ENCODE peak calls at places on chromosomes 1 and 21, in six cellular contexts. One of them, this sample, is unnamed.

GRCh38 chr1:206464456-206464964 is 5.8 kb upstream of the IKBKE start:
- DNase-seq in astrocyte of the spinal cord: peak
- DNase-seq in dorsolateral prefrontal cortex: no peak
- DNase-seq in neural progenitor cell: no peak
- DNase-seq in CD8-positive, alpha-beta T cell: no peak
- DNase-seq in AG09309: peak
- DNase-seq in this sample: peak

GRCh38 chr1:155184835-155185782 is 11.5 kb downstream of the TRIM46 start:
- DNase-seq in astrocyte of the spinal cord: no peak
- DNase-seq in dorsolateral prefrontal cortex: no peak
- DNase-seq in neural progenitor cell: no peak
- DNase-seq in CD8-positive, alpha-beta T cell: no peak
- DNase-seq in AG09309: no peak
- DNase-seq in this sample: no peak

GRCh38 chr21:38669186-38669585 is 136.5 kb upstream of the ETS2 start:
- DNase-seq in astrocyte of the spinal cord: peak
- DNase-seq in dorsolateral prefrontal cortex: no peak
- DNase-seq in neural progenitor cell: peak
- DNase-seq in CD8-positive, alpha-beta T cell: no peak
- DNase-seq in AG09309: no peak
- DNase-seq in this sample: peak

GRCh38 chr1:119771016-119771415 is 2.3 kb upstream of the HMGCS2 start:
- DNase-seq in astrocyte of the spinal cord: peak
- DNase-seq in dorsolateral prefrontal cortex: no peak
- DNase-seq in neural progenitor cell: peak
- DNase-seq in CD8-positive, alpha-beta T cell: no peak
- DNase-seq in AG09309: no peak
- DNase-seq in this sample: peak

GRCh38 chr21:44456915-44457736 is 1.8 kb downstream of the LRRC3 start:
- DNase-seq in astrocyte of the spinal cord: no peak
- DNase-seq in dorsolateral prefrontal cortex: no peak
- DNase-seq in neural progenitor cell: no peak
- DNase-seq in CD8-positive, alpha-beta T cell: no peak
- DNase-seq in AG09309: no peak
- DNase-seq in this sample: no peak

GRCh38 chr1:108527135-108527534 is 32.8 kb upstream of the EEIG2 start:
- DNase-seq in astrocyte of the spinal cord: no peak
- DNase-seq in dorsolateral prefrontal cortex: no peak
- DNase-seq in neural progenitor cell: no peak
- DNase-seq in CD8-positive, alpha-beta T cell: no peak
- DNase-seq in AG09309: no peak
- DNase-seq in this sample: no peak

GRCh38 chr1:109763646-109764415 is at the start of gene EPS8L3:
- DNase-seq in astrocyte of the spinal cord: no peak
- DNase-seq in dorsolateral prefrontal cortex: peak
- DNase-seq in neural progenitor cell: no peak
- DNase-seq in CD8-positive, alpha-beta T cell: no peak
- DNase-seq in AG09309: no peak
- DNase-seq in this sample: no peak

GRCh38 chr1:93219443-93219842 is 38.9 kb downstream of the CCDC18 start:
- DNase-seq in astrocyte of the spinal cord: peak
- DNase-seq in dorsolateral prefrontal cortex: no peak
- DNase-seq in neural progenitor cell: no peak
- DNase-seq in CD8-positive, alpha-beta T cell: no peak
- DNase-seq in AG09309: no peak
- DNase-seq in this sample: no peak

GRCh38 chr1:181208076-181208475 is 119.6 kb downstream of the IER5 start:
- DNase-seq in astrocyte of the spinal cord: no peak
- DNase-seq in dorsolateral prefrontal cortex: no peak
- DNase-seq in neural progenitor cell: no peak
- DNase-seq in CD8-positive, alpha-beta T cell: no peak
- DNase-seq in AG09309: no peak
- DNase-seq in this sample: no peak

GRCh38 chr1:25774206-25774804 is 25.7 kb upstream of the SELENON start:
- DNase-seq in astrocyte of the spinal cord: no peak
- DNase-seq in dorsolateral prefrontal cortex: no peak
- DNase-seq in neural progenitor cell: no peak
- DNase-seq in CD8-positive, alpha-beta T cell: no peak
- DNase-seq in AG09309: no peak
- DNase-seq in this sample: no peak

GRCh38 chr1:205497351-205497750 is 7.1 kb upstream of the CDK18 start:
- DNase-seq in astrocyte of the spinal cord: no peak
- DNase-seq in dorsolateral prefrontal cortex: no peak
- DNase-seq in neural progenitor cell: no peak
- DNase-seq in CD8-positive, alpha-beta T cell: no peak
- DNase-seq in AG09309: no peak
- DNase-seq in this sample: no peak

GRCh38 chr21:45155910-45156309 is 81.5 kb downstream of the ADARB1 start:
- DNase-seq in astrocyte of the spinal cord: no peak
- DNase-seq in dorsolateral prefrontal cortex: no peak
- DNase-seq in neural progenitor cell: no peak
- DNase-seq in CD8-positive, alpha-beta T cell: no peak
- DNase-seq in AG09309: no peak
- DNase-seq in this sample: no peak

GRCh38 chr1:169202836-169203235 is 96.3 kb downstream of the ATP1B1 start:
- DNase-seq in astrocyte of the spinal cord: no peak
- DNase-seq in dorsolateral prefrontal cortex: no peak
- DNase-seq in neural progenitor cell: no peak
- DNase-seq in CD8-positive, alpha-beta T cell: no peak
- DNase-seq in AG09309: no peak
- DNase-seq in this sample: no peak

GRCh38 chr1:149962039-149962647 is 25.5 kb upstream of the MTMR11 start:
- DNase-seq in astrocyte of the spinal cord: peak
- DNase-seq in dorsolateral prefrontal cortex: peak
- DNase-seq in neural progenitor cell: peak
- DNase-seq in CD8-positive, alpha-beta T cell: no peak
- DNase-seq in AG09309: peak
- DNase-seq in this sample: peak

GRCh38 chr1:230717251-230717650 is 3.3 kb upstream of the AGT start:
- DNase-seq in astrocyte of the spinal cord: no peak
- DNase-seq in dorsolateral prefrontal cortex: no peak
- DNase-seq in neural progenitor cell: no peak
- DNase-seq in CD8-positive, alpha-beta T cell: no peak
- DNase-seq in AG09309: no peak
- DNase-seq in this sample: no peak

GRCh38 chr1:209526137-209526536 is 57.4 kb upstream of the CAMK1G start:
- DNase-seq in astrocyte of the spinal cord: no peak
- DNase-seq in dorsolateral prefrontal cortex: no peak
- DNase-seq in neural progenitor cell: no peak
- DNase-seq in CD8-positive, alpha-beta T cell: no peak
- DNase-seq in AG09309: no peak
- DNase-seq in this sample: no peak

GRCh38 chr1:112706505-112707216 is at the start of gene RHOC:
- DNase-seq in astrocyte of the spinal cord: peak
- DNase-seq in dorsolateral prefrontal cortex: no peak
- DNase-seq in neural progenitor cell: peak
- DNase-seq in CD8-positive, alpha-beta T cell: no peak
- DNase-seq in AG09309: no peak
- DNase-seq in this sample: peak

GRCh38 chr1:6805004-6805416 is 19.8 kb downstream of the CAMTA1 start:
- DNase-seq in astrocyte of the spinal cord: no peak
- DNase-seq in dorsolateral prefrontal cortex: no peak
- DNase-seq in neural progenitor cell: no peak
- DNase-seq in CD8-positive, alpha-beta T cell: no peak
- DNase-seq in AG09309: no peak
- DNase-seq in this sample: peak

GRCh38 chr1:163054056-163054706 is 15.0 kb upstream of the RGS4 start:
- DNase-seq in astrocyte of the spinal cord: no peak
- DNase-seq in dorsolateral prefrontal cortex: no peak
- DNase-seq in neural progenitor cell: peak
- DNase-seq in CD8-positive, alpha-beta T cell: no peak
- DNase-seq in AG09309: no peak
- DNase-seq in this sample: no peak

GRCh38 chr1:89259283-89259971 is 13.2 kb downstream of the GBP5 start:
- DNase-seq in astrocyte of the spinal cord: no peak
- DNase-seq in dorsolateral prefrontal cortex: no peak
- DNase-seq in neural progenitor cell: no peak
- DNase-seq in CD8-positive, alpha-beta T cell: peak
- DNase-seq in AG09309: no peak
- DNase-seq in this sample: no peak

GRCh38 chr1:6899141-6899540 is 113.9 kb downstream of the CAMTA1 start:
- DNase-seq in astrocyte of the spinal cord: no peak
- DNase-seq in dorsolateral prefrontal cortex: no peak
- DNase-seq in neural progenitor cell: no peak
- DNase-seq in CD8-positive, alpha-beta T cell: no peak
- DNase-seq in AG09309: no peak
- DNase-seq in this sample: peak

GRCh38 chr1:159076753-159077656 is at the start of gene AIM2:
- DNase-seq in astrocyte of the spinal cord: no peak
- DNase-seq in dorsolateral prefrontal cortex: no peak
- DNase-seq in neural progenitor cell: no peak
- DNase-seq in CD8-positive, alpha-beta T cell: peak
- DNase-seq in AG09309: peak
- DNase-seq in this sample: peak

GRCh38 chr1:34358636-34359035 is 181.9 kb downstream of the C1orf94 start:
- DNase-seq in astrocyte of the spinal cord: no peak
- DNase-seq in dorsolateral prefrontal cortex: no peak
- DNase-seq in neural progenitor cell: no peak
- DNase-seq in CD8-positive, alpha-beta T cell: no peak
- DNase-seq in AG09309: no peak
- DNase-seq in this sample: no peak

GRCh38 chr1:8097077-8097799 is 71.1 kb upstream of the ERRFI1 start:
- DNase-seq in astrocyte of the spinal cord: peak
- DNase-seq in dorsolateral prefrontal cortex: no peak
- DNase-seq in neural progenitor cell: no peak
- DNase-seq in CD8-positive, alpha-beta T cell: no peak
- DNase-seq in AG09309: peak
- DNase-seq in this sample: peak

GRCh38 chr1:24179251-24179895 is 7.7 kb downstream of the IFNLR1 start:
- DNase-seq in astrocyte of the spinal cord: no peak
- DNase-seq in dorsolateral prefrontal cortex: no peak
- DNase-seq in neural progenitor cell: no peak
- DNase-seq in CD8-positive, alpha-beta T cell: no peak
- DNase-seq in AG09309: no peak
- DNase-seq in this sample: no peak

GRCh38 chr1:66562561-66562960 is 28.6 kb downstream of the SGIP1 start:
- DNase-seq in astrocyte of the spinal cord: no peak
- DNase-seq in dorsolateral prefrontal cortex: no peak
- DNase-seq in neural progenitor cell: no peak
- DNase-seq in CD8-positive, alpha-beta T cell: no peak
- DNase-seq in AG09309: no peak
- DNase-seq in this sample: no peak

GRCh38 chr21:45949928-45950739 is 31.4 kb upstream of the COL6A1 start:
- DNase-seq in astrocyte of the spinal cord: no peak
- DNase-seq in dorsolateral prefrontal cortex: no peak
- DNase-seq in neural progenitor cell: no peak
- DNase-seq in CD8-positive, alpha-beta T cell: no peak
- DNase-seq in AG09309: no peak
- DNase-seq in this sample: no peak

DNA sequence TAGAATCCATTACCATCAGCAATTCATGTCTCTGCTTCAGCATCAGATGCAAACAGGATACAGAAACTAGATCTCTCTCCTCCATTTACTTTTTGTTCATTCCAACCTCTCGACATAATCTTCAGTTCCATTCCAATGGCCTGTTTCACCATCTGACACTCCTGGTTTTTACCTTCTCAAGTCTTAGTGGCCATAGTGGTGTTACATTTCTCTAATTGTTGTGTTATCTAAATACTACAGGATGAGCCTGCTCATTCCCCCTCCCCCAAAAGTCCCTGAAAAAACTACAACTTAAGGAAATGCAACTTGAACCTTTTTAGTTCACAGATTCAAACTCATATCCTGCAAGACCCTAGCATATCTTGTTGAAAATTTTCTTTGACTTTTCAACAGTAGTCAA is 4.0 kb downstream of the NRIP1 start:
- DNase-seq in astrocyte of the spinal cord: peak
- DNase-seq in dorsolateral prefrontal cortex: no peak
- DNase-seq in neural progenitor cell: no peak
- DNase-seq in CD8-positive, alpha-beta T cell: no peak
- DNase-seq in AG09309: no peak
- DNase-seq in this sample: peak
- H3K4me3 ChIP-seq in astrocyte of the spinal cord: peak
- H3K4me3 ChIP-seq in dorsolateral prefrontal cortex: no peak
- H3K4me3 ChIP-seq in neural progenitor cell: peak
- H3K4me3 ChIP-seq in CD8-positive, alpha-beta T cell: no peak
- H3K4me3 ChIP-seq in AG09309: no peak
- H3K4me3 ChIP-seq in this sample: peak

GRCh38 chr1:225817611-225818061 is 7.7 kb downstream of the EPHX1 start:
- DNase-seq in astrocyte of the spinal cord: peak
- DNase-seq in dorsolateral prefrontal cortex: peak
- DNase-seq in neural progenitor cell: no peak
- DNase-seq in CD8-positive, alpha-beta T cell: no peak
- DNase-seq in AG09309: peak
- DNase-seq in this sample: peak
- H3K4me3 ChIP-seq in astrocyte of the spinal cord: no peak
- H3K4me3 ChIP-seq in dorsolateral prefrontal cortex: no peak
- H3K4me3 ChIP-seq in neural progenitor cell: no peak
- H3K4me3 ChIP-seq in CD8-positive, alpha-beta T cell: no peak
- H3K4me3 ChIP-seq in AG09309: no peak
- H3K4me3 ChIP-seq in this sample: no peak

GRCh38 chr1:69077198-69077597 is 490.5 kb upstream of the LRRC7 start:
- DNase-seq in astrocyte of the spinal cord: no peak
- DNase-seq in dorsolateral prefrontal cortex: no peak
- DNase-seq in neural progenitor cell: no peak
- DNase-seq in CD8-positive, alpha-beta T cell: no peak
- DNase-seq in AG09309: no peak
- DNase-seq in this sample: no peak

GRCh38 chr1:69086148-69086547 is 481.6 kb upstream of the LRRC7 start:
- DNase-seq in astrocyte of the spinal cord: no peak
- DNase-seq in dorsolateral prefrontal cortex: no peak
- DNase-seq in neural progenitor cell: no peak
- DNase-seq in CD8-positive, alpha-beta T cell: no peak
- DNase-seq in AG09309: no peak
- DNase-seq in this sample: no peak

GRCh38 chr1:69077633-69078032 is 490.1 kb upstream of the LRRC7 start:
- DNase-seq in astrocyte of the spinal cord: no peak
- DNase-seq in dorsolateral prefrontal cortex: no peak
- DNase-seq in neural progenitor cell: peak
- DNase-seq in CD8-positive, alpha-beta T cell: no peak
- DNase-seq in AG09309: no peak
- DNase-seq in this sample: no peak

GRCh38 chr1:69081671-69082070 is 486.1 kb upstream of the LRRC7 start:
- DNase-seq in astrocyte of the spinal cord: no peak
- DNase-seq in dorsolateral prefrontal cortex: no peak
- DNase-seq in neural progenitor cell: peak
- DNase-seq in CD8-positive, alpha-beta T cell: no peak
- DNase-seq in AG09309: no peak
- DNase-seq in this sample: no peak

DNA sequence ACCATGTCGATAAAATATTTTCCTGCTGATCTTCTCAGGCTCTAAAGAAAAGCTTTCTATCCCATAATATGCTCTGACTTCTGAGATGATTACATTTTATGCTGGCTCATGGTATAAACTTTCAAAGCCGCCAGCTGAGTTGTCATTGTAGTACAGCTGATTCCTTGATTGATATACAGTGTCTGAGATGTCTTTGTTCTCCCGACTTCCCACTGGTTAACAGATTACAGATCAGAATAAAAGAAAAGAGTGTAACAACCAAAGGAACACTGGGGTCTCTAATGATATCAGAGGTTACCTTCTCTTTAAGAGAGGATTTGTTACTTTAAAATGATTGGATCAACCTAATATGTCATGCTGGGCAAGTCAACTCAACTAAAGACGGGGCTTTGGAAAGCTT is 485.4 kb upstream of the LRRC7 start:
- DNase-seq in astrocyte of the spinal cord: no peak
- DNase-seq in dorsolateral prefrontal cortex: no peak
- DNase-seq in neural progenitor cell: peak
- DNase-seq in CD8-positive, alpha-beta T cell: no peak
- DNase-seq in AG09309: no peak
- DNase-seq in this sample: no peak
- H3K4me3 ChIP-seq in astrocyte of the spinal cord: no peak
- H3K4me3 ChIP-seq in dorsolateral prefrontal cortex: no peak
- H3K4me3 ChIP-seq in neural progenitor cell: peak
- H3K4me3 ChIP-seq in CD8-positive, alpha-beta T cell: no peak
- H3K4me3 ChIP-seq in AG09309: no peak
- H3K4me3 ChIP-seq in this sample: no peak

GRCh38 chr1:42279055-42279454 is 56.0 kb downstream of the FOXJ3 start:
- DNase-seq in astrocyte of the spinal cord: peak
- DNase-seq in dorsolateral prefrontal cortex: no peak
- DNase-seq in neural progenitor cell: no peak
- DNase-seq in CD8-positive, alpha-beta T cell: no peak
- DNase-seq in AG09309: no peak
- DNase-seq in this sample: no peak
- H3K4me3 ChIP-seq in astrocyte of the spinal cord: no peak
- H3K4me3 ChIP-seq in dorsolateral prefrontal cortex: no peak
- H3K4me3 ChIP-seq in neural progenitor cell: no peak
- H3K4me3 ChIP-seq in CD8-positive, alpha-beta T cell: no peak
- H3K4me3 ChIP-seq in AG09309: no peak
- H3K4me3 ChIP-seq in this sample: no peak